ENCODE peak calls at places on chromosomes 16 and 17, in six cellular contexts. One of them, this sample, is unnamed.

GRCh38 chr16:70412385-70412784 is 26.5 kb downstream of the ST3GAL2 start:
- DNase-seq in foreskin fibroblast: no peak
- DNase-seq in esophagus muscularis mucosa: no peak
- DNase-seq in activated T-helper 1 cell treated with anti-CD3 and anti-CD28 coated beads, Interleukin-2, amount 50 U/mL, for 16 hours: no peak
- DNase-seq in fibroblast of lung: no peak
- DNase-seq in substantia nigra: no peak
- DNase-seq in this sample: no peak

GRCh38 chr17:21452377-21453143 is 76.4 kb downstream of the KCNJ12 start:
- DNase-seq in activated T-helper 1 cell treated with anti-CD3 and anti-CD28 coated beads, Interleukin-2, amount 50 U/mL, for 16 hours: no peak
- DNase-seq in foreskin fibroblast: peak
- DNase-seq in esophagus muscularis mucosa: no peak
- DNase-seq in substantia nigra: peak
- DNase-seq in fibroblast of lung: peak
- DNase-seq in this sample: peak

GRCh38 chr17:78356163-78356713 is 3.6 kb downstream of the SOCS3 start:
- DNase-seq in esophagus muscularis mucosa: no peak
- DNase-seq in fibroblast of lung: peak
- DNase-seq in foreskin fibroblast: peak
- DNase-seq in activated T-helper 1 cell treated with anti-CD3 and anti-CD28 coated beads, Interleukin-2, amount 50 U/mL, for 16 hours: peak
- DNase-seq in substantia nigra: no peak
- DNase-seq in this sample: peak

GRCh38 chr16:85168732-85169256 is 56.5 kb upstream of the CIBAR2 start:
- DNase-seq in substantia nigra: no peak
- DNase-seq in foreskin fibroblast: peak
- DNase-seq in activated T-helper 1 cell treated with anti-CD3 and anti-CD28 coated beads, Interleukin-2, amount 50 U/mL, for 16 hours: no peak
- DNase-seq in esophagus muscularis mucosa: no peak
- DNase-seq in fibroblast of lung: peak
- DNase-seq in this sample: no peak

GRCh38 chr17:78650093-78650715 is 73.0 kb upstream of the DNAH17 start:
- DNase-seq in substantia nigra: no peak
- DNase-seq in activated T-helper 1 cell treated with anti-CD3 and anti-CD28 coated beads, Interleukin-2, amount 50 U/mL, for 16 hours: no peak
- DNase-seq in fibroblast of lung: no peak
- DNase-seq in esophagus muscularis mucosa: no peak
- DNase-seq in foreskin fibroblast: no peak
- DNase-seq in this sample: no peak

GRCh38 chr16:84555418-84556196 is 51.1 kb upstream of the MEAK7 start:
- DNase-seq in esophagus muscularis mucosa: no peak
- DNase-seq in activated T-helper 1 cell treated with anti-CD3 and anti-CD28 coated beads, Interleukin-2, amount 50 U/mL, for 16 hours: no peak
- DNase-seq in fibroblast of lung: no peak
- DNase-seq in substantia nigra: peak
- DNase-seq in foreskin fibroblast: no peak
- DNase-seq in this sample: no peak

GRCh38 chr16:83951544-83951943 is 1.5 kb upstream of the OSGIN1 start:
- DNase-seq in foreskin fibroblast: no peak
- DNase-seq in fibroblast of lung: no peak
- DNase-seq in activated T-helper 1 cell treated with anti-CD3 and anti-CD28 coated beads, Interleukin-2, amount 50 U/mL, for 16 hours: no peak
- DNase-seq in esophagus muscularis mucosa: no peak
- DNase-seq in substantia nigra: no peak
- DNase-seq in this sample: no peak

GRCh38 chr16:9885457-9885856 is 296.8 kb downstream of the GRIN2A start:
- DNase-seq in activated T-helper 1 cell treated with anti-CD3 and anti-CD28 coated beads, Interleukin-2, amount 50 U/mL, for 16 hours: no peak
- DNase-seq in substantia nigra: no peak
- DNase-seq in foreskin fibroblast: no peak
- DNase-seq in fibroblast of lung: no peak
- DNase-seq in esophagus muscularis mucosa: no peak
- DNase-seq in this sample: no peak

GRCh38 chr16:67805718-67806427 is 487 bp downstream of the RANBP10 start:
- DNase-seq in fibroblast of lung: no peak
- DNase-seq in activated T-helper 1 cell treated with anti-CD3 and anti-CD28 coated beads, Interleukin-2, amount 50 U/mL, for 16 hours: no peak
- DNase-seq in foreskin fibroblast: peak
- DNase-seq in esophagus muscularis mucosa: no peak
- DNase-seq in substantia nigra: no peak
- DNase-seq in this sample: no peak

GRCh38 chr16:88049561-88050545 is 98.6 kb downstream of the BANP start:
- DNase-seq in substantia nigra: no peak
- DNase-seq in activated T-helper 1 cell treated with anti-CD3 and anti-CD28 coated beads, Interleukin-2, amount 50 U/mL, for 16 hours: no peak
- DNase-seq in esophagus muscularis mucosa: no peak
- DNase-seq in foreskin fibroblast: no peak
- DNase-seq in fibroblast of lung: no peak
- DNase-seq in this sample: no peak